ENCODE peak calls at places on chromosomes 12 and 14, in four cellular contexts. One of them, this sample, is unnamed.

GRCh38 chr14:59371762-59372161 is 93.4 kb downstream of the GPR135 start:
- DNase-seq in psoas muscle: no peak
- DNase-seq in CD4-positive, alpha-beta memory T cell: no peak
- DNase-seq in CD8-positive, alpha-beta memory T cell: no peak
- DNase-seq in this sample: no peak

GRCh38 chr12:8033153-8034044 is 883 bp downstream of the FOXJ2 start:
- DNase-seq in psoas muscle: peak
- DNase-seq in CD4-positive, alpha-beta memory T cell: peak
- DNase-seq in CD8-positive, alpha-beta memory T cell: peak
- DNase-seq in this sample: peak

GRCh38 chr12:107318804-107319535 is 225.6 kb upstream of the CRY1 start:
- DNase-seq in psoas muscle: peak
- DNase-seq in CD4-positive, alpha-beta memory T cell: peak
- DNase-seq in CD8-positive, alpha-beta memory T cell: no peak
- DNase-seq in this sample: peak

GRCh38 chr14:76880432-76880831 is 54.2 kb downstream of the LRRC74A start:
- DNase-seq in psoas muscle: no peak
- DNase-seq in CD4-positive, alpha-beta memory T cell: no peak
- DNase-seq in CD8-positive, alpha-beta memory T cell: no peak
- DNase-seq in this sample: no peak

GRCh38 chr12:28021704-28022103 is 49.2 kb upstream of the PTHLH start:
- DNase-seq in psoas muscle: no peak
- DNase-seq in CD4-positive, alpha-beta memory T cell: no peak
- DNase-seq in CD8-positive, alpha-beta memory T cell: no peak
- DNase-seq in this sample: no peak

GRCh38 chr12:130463818-130464663 is 126.4 kb downstream of the PIWIL1 start:
- DNase-seq in psoas muscle: peak
- DNase-seq in CD4-positive, alpha-beta memory T cell: no peak
- DNase-seq in CD8-positive, alpha-beta memory T cell: no peak
- DNase-seq in this sample: no peak

GRCh38 chr14:84098261-84098660 is 1431.7 kb upstream of the FLRT2 start:
- DNase-seq in psoas muscle: no peak
- DNase-seq in CD4-positive, alpha-beta memory T cell: no peak
- DNase-seq in CD8-positive, alpha-beta memory T cell: no peak
- DNase-seq in this sample: no peak

GRCh38 chr14:95163132-95163531 is 5.8 kb upstream of the DICER1 start:
- DNase-seq in psoas muscle: no peak
- DNase-seq in CD4-positive, alpha-beta memory T cell: no peak
- DNase-seq in CD8-positive, alpha-beta memory T cell: no peak
- DNase-seq in this sample: no peak

GRCh38 chr12:91637789-91638624 is 455.4 kb upstream of the DCN start:
- DNase-seq in psoas muscle: no peak
- DNase-seq in CD4-positive, alpha-beta memory T cell: no peak
- DNase-seq in CD8-positive, alpha-beta memory T cell: no peak
- DNase-seq in this sample: no peak

GRCh38 chr12:55019784-55020183 is at the start of gene NEUROD4:
- DNase-seq in psoas muscle: peak
- DNase-seq in CD4-positive, alpha-beta memory T cell: peak
- DNase-seq in CD8-positive, alpha-beta memory T cell: no peak
- DNase-seq in this sample: no peak

GRCh38 chr14:28515571-28515970 is 251.0 kb upstream of the FOXG1 start:
- DNase-seq in psoas muscle: no peak
- DNase-seq in CD4-positive, alpha-beta memory T cell: no peak
- DNase-seq in CD8-positive, alpha-beta memory T cell: no peak
- DNase-seq in this sample: no peak

GRCh38 chr14:101449114-101449513 is 112.2 kb upstream of the DIO3 start:
- DNase-seq in psoas muscle: no peak
- DNase-seq in CD4-positive, alpha-beta memory T cell: no peak
- DNase-seq in CD8-positive, alpha-beta memory T cell: no peak
- DNase-seq in this sample: no peak

GRCh38 chr12:47364251-47364650 is 284.5 kb upstream of the AMIGO2 start:
- DNase-seq in psoas muscle: no peak
- DNase-seq in CD4-positive, alpha-beta memory T cell: no peak
- DNase-seq in CD8-positive, alpha-beta memory T cell: no peak
- DNase-seq in this sample: no peak

GRCh38 chr14:62897057-62897456 is 148.2 kb downstream of the KCNH5 start:
- DNase-seq in psoas muscle: no peak
- DNase-seq in CD4-positive, alpha-beta memory T cell: no peak
- DNase-seq in CD8-positive, alpha-beta memory T cell: no peak
- DNase-seq in this sample: no peak

GRCh38 chr14:89137514-89138163 is 279.4 kb downstream of the FOXN3 start:
- DNase-seq in psoas muscle: peak
- DNase-seq in CD4-positive, alpha-beta memory T cell: no peak
- DNase-seq in CD8-positive, alpha-beta memory T cell: no peak
- DNase-seq in this sample: no peak

GRCh38 chr14:79702197-79702596 is 509.1 kb downstream of the DIO2 start:
- DNase-seq in psoas muscle: no peak
- DNase-seq in CD4-positive, alpha-beta memory T cell: no peak
- DNase-seq in CD8-positive, alpha-beta memory T cell: no peak
- DNase-seq in this sample: no peak

GRCh38 chr12:71682466-71682865 is 3.4 kb upstream of the TMEM19 start:
- DNase-seq in psoas muscle: no peak
- DNase-seq in CD4-positive, alpha-beta memory T cell: no peak
- DNase-seq in CD8-positive, alpha-beta memory T cell: no peak
- DNase-seq in this sample: no peak

GRCh38 chr12:22271036-22271435 is 63.5 kb downstream of the ST8SIA1 start:
- DNase-seq in psoas muscle: no peak
- DNase-seq in CD4-positive, alpha-beta memory T cell: no peak
- DNase-seq in CD8-positive, alpha-beta memory T cell: no peak
- DNase-seq in this sample: no peak

GRCh38 chr12:69042970-69043369 is 110.0 kb upstream of the CPM start:
- DNase-seq in psoas muscle: no peak
- DNase-seq in CD4-positive, alpha-beta memory T cell: no peak
- DNase-seq in CD8-positive, alpha-beta memory T cell: no peak
- DNase-seq in this sample: no peak

GRCh38 chr12:76450690-76451089 is 102.5 kb upstream of the BBS10 start:
- DNase-seq in psoas muscle: no peak
- DNase-seq in CD4-positive, alpha-beta memory T cell: no peak
- DNase-seq in CD8-positive, alpha-beta memory T cell: no peak
- DNase-seq in this sample: no peak

GRCh38 chr12:902581-902980 is 46.9 kb downstream of the RAD52 start:
- DNase-seq in psoas muscle: no peak
- DNase-seq in CD4-positive, alpha-beta memory T cell: no peak
- DNase-seq in CD8-positive, alpha-beta memory T cell: no peak
- DNase-seq in this sample: no peak

GRCh38 chr12:110585231-110585799 is 2.2 kb upstream of the PPTC7 start:
- DNase-seq in psoas muscle: no peak
- DNase-seq in CD4-positive, alpha-beta memory T cell: peak
- DNase-seq in CD8-positive, alpha-beta memory T cell: no peak
- DNase-seq in this sample: peak

GRCh38 chr12:77995436-77996167 is 164.9 kb downstream of the NAV3 start:
- DNase-seq in psoas muscle: no peak
- DNase-seq in CD4-positive, alpha-beta memory T cell: no peak
- DNase-seq in CD8-positive, alpha-beta memory T cell: no peak
- DNase-seq in this sample: no peak

GRCh38 chr12:103858953-103859601 is 18.0 kb upstream of the NT5DC3 start:
- DNase-seq in psoas muscle: peak
- DNase-seq in CD4-positive, alpha-beta memory T cell: no peak
- DNase-seq in CD8-positive, alpha-beta memory T cell: no peak
- DNase-seq in this sample: no peak

GRCh38 chr12:75977952-75978671 is 53.5 kb downstream of the PHLDA1 start:
- DNase-seq in psoas muscle: no peak
- DNase-seq in CD4-positive, alpha-beta memory T cell: peak
- DNase-seq in CD8-positive, alpha-beta memory T cell: peak
- DNase-seq in this sample: peak

GRCh38 chr12:6769003-6769389 is 2.8 kb downstream of the PTMS start:
- DNase-seq in psoas muscle: no peak
- DNase-seq in CD4-positive, alpha-beta memory T cell: no peak
- DNase-seq in CD8-positive, alpha-beta memory T cell: no peak
- DNase-seq in this sample: no peak

GRCh38 chr14:68623307-68623706 is 169.6 kb downstream of the ZFP36L1 start:
- DNase-seq in psoas muscle: no peak
- DNase-seq in CD4-positive, alpha-beta memory T cell: no peak
- DNase-seq in CD8-positive, alpha-beta memory T cell: no peak
- DNase-seq in this sample: no peak

GRCh38 chr14:33210304-33210703 is 271.6 kb downstream of the NPAS3 start:
- DNase-seq in psoas muscle: no peak
- DNase-seq in CD4-positive, alpha-beta memory T cell: no peak
- DNase-seq in CD8-positive, alpha-beta memory T cell: no peak
- DNase-seq in this sample: no peak

GRCh38 chr12:124493809-124494750 is 73.3 kb downstream of the NCOR2 start:
- DNase-seq in psoas muscle: peak
- DNase-seq in CD4-positive, alpha-beta memory T cell: no peak
- DNase-seq in CD8-positive, alpha-beta memory T cell: no peak
- DNase-seq in this sample: no peak

GRCh38 chr14:70641548-70642312 is at the start of gene TTC9:
- DNase-seq in psoas muscle: peak
- DNase-seq in CD4-positive, alpha-beta memory T cell: no peak
- DNase-seq in CD8-positive, alpha-beta memory T cell: peak
- DNase-seq in this sample: no peak

DNA sequence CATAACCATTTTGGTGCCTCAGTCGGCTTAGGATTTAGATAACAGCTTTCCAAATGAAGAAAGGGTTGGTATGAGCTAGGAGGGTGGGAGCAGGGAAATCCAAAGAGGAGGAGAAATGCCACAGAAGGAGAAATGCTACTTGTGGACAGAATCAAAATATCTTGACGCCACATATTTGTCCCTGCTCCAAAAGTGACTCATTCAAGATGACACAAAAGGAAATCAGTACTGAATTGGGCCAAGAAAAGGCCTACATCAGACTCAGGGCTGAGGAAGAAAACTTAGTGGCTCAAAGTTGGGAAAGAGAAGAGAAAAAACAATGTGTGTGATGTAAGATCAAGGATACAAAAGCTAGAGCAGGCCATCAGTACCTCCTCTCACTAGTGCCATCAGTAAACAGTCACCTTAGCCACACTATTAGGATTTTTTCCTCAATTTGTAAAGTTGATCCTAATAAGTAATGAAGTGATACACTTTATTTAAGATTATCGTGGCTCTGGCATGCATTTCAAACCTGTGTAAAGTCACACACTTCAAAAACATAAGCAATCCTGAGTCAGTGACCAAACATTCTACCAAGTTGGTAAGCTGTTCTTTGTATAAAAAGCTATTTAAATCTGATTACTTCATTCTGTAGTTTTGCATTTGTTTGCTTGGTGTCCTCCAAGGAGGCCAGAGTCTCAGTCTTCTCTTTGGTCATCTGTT is 52.5 kb upstream of the VPS33A start:
- DNase-seq in psoas muscle: no peak
- DNase-seq in CD4-positive, alpha-beta memory T cell: no peak
- DNase-seq in CD8-positive, alpha-beta memory T cell: no peak
- DNase-seq in this sample: no peak
- H3K27ac ChIP-seq in psoas muscle: peak
- H3K27ac ChIP-seq in CD4-positive, alpha-beta memory T cell: no peak
- H3K27ac ChIP-seq in CD8-positive, alpha-beta memory T cell: no peak
- H3K27ac ChIP-seq in this sample: no peak

GRCh38 chr14:55298423-55298822 is 27.2 kb downstream of the FBXO34 start:
- DNase-seq in psoas muscle: no peak
- DNase-seq in CD4-positive, alpha-beta memory T cell: no peak
- DNase-seq in CD8-positive, alpha-beta memory T cell: no peak
- DNase-seq in this sample: no peak

GRCh38 chr14:55294603-55295002 is 23.4 kb downstream of the FBXO34 start:
- DNase-seq in psoas muscle: no peak
- DNase-seq in CD4-positive, alpha-beta memory T cell: peak
- DNase-seq in CD8-positive, alpha-beta memory T cell: no peak
- DNase-seq in this sample: no peak

GRCh38 chr14:55301722-55302121 is 30.5 kb downstream of the FBXO34 start:
- DNase-seq in psoas muscle: no peak
- DNase-seq in CD4-positive, alpha-beta memory T cell: no peak
- DNase-seq in CD8-positive, alpha-beta memory T cell: no peak
- DNase-seq in this sample: no peak

GRCh38 chr14:55302367-55302766 is 31.1 kb downstream of the FBXO34 start:
- DNase-seq in psoas muscle: no peak
- DNase-seq in CD4-positive, alpha-beta memory T cell: no peak
- DNase-seq in CD8-positive, alpha-beta memory T cell: no peak
- DNase-seq in this sample: no peak

GRCh38 chr14:55297611-55298323 is 26.5 kb downstream of the FBXO34 start:
- DNase-seq in psoas muscle: no peak
- DNase-seq in CD4-positive, alpha-beta memory T cell: peak
- DNase-seq in CD8-positive, alpha-beta memory T cell: no peak
- DNase-seq in this sample: peak
- H3K4me3 ChIP-seq in psoas muscle: no peak
- H3K4me3 ChIP-seq in CD4-positive, alpha-beta memory T cell: no peak
- H3K4me3 ChIP-seq in CD8-positive, alpha-beta memory T cell: no peak
- H3K4me3 ChIP-seq in this sample: no peak

GRCh38 chr12:5044420-5045295 is 979 bp downstream of the KCNA5 start:
- DNase-seq in psoas muscle: no peak
- DNase-seq in CD4-positive, alpha-beta memory T cell: no peak
- DNase-seq in CD8-positive, alpha-beta memory T cell: no peak
- DNase-seq in this sample: no peak
- H3K27ac ChIP-seq in psoas muscle: no peak
- H3K27ac ChIP-seq in CD4-positive, alpha-beta memory T cell: no peak
- H3K27ac ChIP-seq in CD8-positive, alpha-beta memory T cell: no peak
- H3K27ac ChIP-seq in this sample: no peak

DNA sequence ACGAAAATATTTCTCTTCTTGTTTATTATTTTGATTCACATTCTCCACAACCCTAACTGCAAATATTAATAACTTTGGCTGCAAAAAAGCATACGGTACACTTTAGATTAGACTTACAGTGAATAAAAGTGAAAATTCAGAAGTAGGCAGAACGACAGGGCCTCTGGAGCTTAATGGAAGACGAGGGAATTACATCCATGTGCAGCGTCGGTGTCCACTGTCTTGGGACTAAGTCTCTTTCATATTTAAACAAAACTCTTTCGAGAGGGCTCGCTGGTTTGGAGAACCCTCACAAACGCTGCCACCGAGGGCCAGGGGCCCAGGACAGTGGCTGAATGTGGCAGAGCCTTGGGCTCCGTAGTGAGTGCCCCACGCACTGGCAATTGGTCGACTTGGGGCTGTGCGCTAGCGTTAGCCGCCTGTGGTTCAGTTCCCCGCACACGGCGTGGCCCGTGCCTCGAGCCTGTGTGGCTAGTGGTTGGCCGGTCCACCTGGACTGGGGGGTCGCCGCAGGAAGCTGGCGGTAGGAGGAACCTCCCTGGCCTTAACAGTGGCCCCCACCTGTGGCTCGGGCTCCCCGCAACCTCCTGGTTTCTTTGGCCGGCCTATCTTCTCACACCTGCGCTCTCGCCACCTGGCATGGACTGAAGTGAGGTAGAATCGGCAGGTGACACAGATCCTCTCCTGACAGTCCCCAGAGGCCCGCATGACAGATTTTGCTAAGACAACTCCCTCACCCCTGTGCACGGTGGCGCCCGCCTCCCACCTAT is 739 bp upstream of the PAX9 start:
- DNase-seq in psoas muscle: peak
- DNase-seq in CD4-positive, alpha-beta memory T cell: no peak
- DNase-seq in CD8-positive, alpha-beta memory T cell: no peak
- DNase-seq in this sample: no peak
- H3K4me3 ChIP-seq in psoas muscle: peak
- H3K4me3 ChIP-seq in CD4-positive, alpha-beta memory T cell: no peak
- H3K4me3 ChIP-seq in CD8-positive, alpha-beta memory T cell: no peak
- H3K4me3 ChIP-seq in this sample: no peak